ENCODE peak calls at places on chromosomes 16 and 17, in five cellular contexts. F is SK-N-SH, X is K562, A is H1, P is neural progenitor cell. R is an unnamed sample.

GRCh38 chr16:25126820-25127232 is 15.3 kb downstream of the LCMT1 start:
- DNase-seq in F (no peak), X (peak), A (no peak), P (no peak), R (peak)

GRCh38 chr16:22320572-22321339 is 23.5 kb downstream of the POLR3E start:
- DNase-seq in F (no peak), X (no peak), A (no peak), P (no peak), R (peak)

GRCh38 chr16:1870365-1871082 is 1.4 kb downstream of the MEIOB start:
- DNase-seq in F (no peak), X (no peak), A (no peak), P (no peak), R (peak)

GRCh38 chr16:23061669-23062068 is 87.6 kb downstream of the USP31 start:
- DNase-seq in F (no peak), X (no peak), A (no peak), P (no peak), R (no peak)

GRCh38 chr16:3065069-3065741 is at the start of gene IL32:
- DNase-seq in F (no peak), X (peak), A (no peak), P (no peak), R (peak)

GRCh38 chr16:87948119-87948545 is 3.1 kb upstream of the BANP start:
- DNase-seq in F (no peak), X (no peak), A (no peak), P (no peak), R (no peak)

GRCh38 chr17:50097455-50097854 is 2.3 kb downstream of the PDK2 start:
- DNase-seq in F (no peak), X (no peak), A (no peak), P (no peak), R (no peak)

GRCh38 chr17:65783845-65784334 is 222.4 kb upstream of the AXIN2 start:
- DNase-seq in F (no peak), X (no peak), A (no peak), P (no peak), R (peak)

GRCh38 chr17:5821057-5821456 is 236.7 kb upstream of the NLRP1 start:
- DNase-seq in F (no peak), X (no peak), A (peak), P (no peak), R (no peak)

GRCh38 chr16:73122604-73123386 is 74.9 kb upstream of the ZFHX3 start:
- DNase-seq in F (no peak), X (no peak), A (no peak), P (no peak), R (peak)

GRCh38 chr16:15874745-15875314 is 13.6 kb downstream of the CEP20 start:
- DNase-seq in F (peak), X (peak), A (peak), P (peak), R (peak)
- H2AFZ ChIP-seq in F (no peak), X (no peak), A (no peak), P (no peak), R (peak)

GRCh38 chr16:86584071-86584685 is 5.8 kb downstream of the FOXL1 start:
- DNase-seq in F (no peak), X (no peak), A (no peak), P (no peak), R (no peak)
- H2AFZ ChIP-seq in F (no peak), X (no peak), A (no peak), P (no peak), R (no peak)

GRCh38 chr17:40548491-40548981 is 16.7 kb downstream of the CCR7 start:
- DNase-seq in F (no peak), X (no peak), A (no peak), P (no peak), R (no peak)
- H2AFZ ChIP-seq in F (no peak), X (peak), A (no peak), P (no peak), R (peak)

GRCh38 chr16:57700801-57701551 is 6.4 kb downstream of the DRC7 start:
- DNase-seq in F (no peak), X (no peak), A (no peak), P (peak), R (peak)
- H2AFZ ChIP-seq in F (no peak), X (peak), A (no peak), P (peak), R (no peak)

GRCh38 chr17:32516450-32516849 is 29.7 kb downstream of the CDK5R1 start:
- DNase-seq in F (no peak), X (no peak), A (no peak), P (no peak), R (no peak)
- H2AFZ ChIP-seq in F (no peak), X (no peak), A (no peak), P (no peak), R (no peak)

GRCh38 chr17:3935140-3935542 is 18.9 kb upstream of the P2RX1 start:
- DNase-seq in F (peak), X (peak), A (peak), P (peak), R (peak)
- H2AFZ ChIP-seq in F (no peak), X (no peak), A (no peak), P (peak), R (peak)

R was measured in endothelial cell of umbilical vein.